ENCODE peak calls at places on chromosomes 11 and 22, in six cellular contexts. Y is HCT116, P is vagina, C is suprapubic skin, F is prostate gland, L is sigmoid colon. V is an unnamed sample.

GRCh38 chr22:33272866-33273265 is 214.7 kb upstream of the SYN3 start:
- DNase-seq in Y (no peak), P (no peak), C (no peak), F (no peak), L (no peak), V (no peak)

GRCh38 chr11:68040121-68040956 is 1.5 kb downstream of the TCIRG1 start:
- DNase-seq in Y (no peak), P (no peak), C (peak; percentile 89), F (peak; percentile 56), L (peak; percentile 88), V (peak; percentile 93)

GRCh38 chr22:38900677-38901076 is 28.7 kb upstream of the CBX6 start:
- DNase-seq in Y (no peak), P (no peak), C (no peak), F (no peak), L (no peak), V (no peak)

GRCh38 chr11:19345519-19345847 is 104.7 kb upstream of the E2F8 start:
- DNase-seq in Y (no peak), P (no peak), C (no peak), F (no peak), L (no peak), V (peak; percentile 77)

GRCh38 chr11:121035823-121036222 is 11.9 kb downstream of the TBCEL start:
- DNase-seq in Y (no peak), P (no peak), C (no peak), F (no peak), L (no peak), V (no peak)

GRCh38 chr11:85710912-85711311 is 24.9 kb upstream of the CCDC89 start:
- DNase-seq in Y (no peak), P (no peak), C (no peak), F (no peak), L (no peak), V (no peak)

GRCh38 chr11:18844753-18845367 is 53.3 kb upstream of the PTPN5 start:
- DNase-seq in Y (peak; percentile 36), P (no peak), C (no peak), F (no peak), L (no peak), V (no peak)

GRCh38 chr11:88709567-88709966 is 356.2 kb downstream of the GRM5 start:
- DNase-seq in Y (no peak), P (no peak), C (no peak), F (no peak), L (no peak), V (no peak)

GRCh38 chr11:24932110-24933000 is 435.5 kb downstream of the LUZP2 start:
- DNase-seq in Y (no peak), P (no peak), C (no peak), F (no peak), L (no peak), V (no peak)

GRCh38 chr22:44180706-44181032 is at the start of gene PARVG:
- DNase-seq in Y (no peak), P (no peak), C (no peak), F (no peak), L (no peak), V (peak; percentile 70)

GRCh38 chr22:39558950-39559349 is 11.6 kb upstream of the CACNA1I start:
- DNase-seq in Y (no peak), P (no peak), C (no peak), F (no peak), L (no peak), V (no peak)

GRCh38 chr11:66719111-66719872 is 9.7 kb downstream of the SPTBN2 start:
- DNase-seq in Y (no peak), P (no peak), C (no peak), F (no peak), L (no peak), V (no peak)

GRCh38 chr11:125517116-125517804 is 21.2 kb upstream of the FEZ1 start:
- DNase-seq in Y (no peak), P (no peak), C (no peak), F (no peak), L (no peak), V (no peak)

GRCh38 chr11:118305726-118306125 is 1.2 kb downstream of the CD3E start:
- DNase-seq in Y (no peak), P (no peak), C (no peak), F (no peak), L (no peak), V (no peak)

GRCh38 chr22:39419911-39420310 is 20.3 kb downstream of the TAB1 start:
- DNase-seq in Y (no peak), P (no peak), C (no peak), F (no peak), L (no peak), V (peak; percentile 45)

GRCh38 chr22:23115369-23115768 is 26.4 kb downstream of the RSPH14 start:
- DNase-seq in Y (no peak), P (no peak), C (no peak), F (no peak), L (no peak), V (no peak)

GRCh38 chr22:43166132-43166930 is 15.0 kb downstream of the TSPO start:
- DNase-seq in Y (no peak), P (no peak), C (no peak), F (no peak), L (no peak), V (no peak)

GRCh38 chr11:93099811-93100210 is 98.0 kb downstream of the SLC36A4 start:
- DNase-seq in Y (no peak), P (no peak), C (no peak), F (no peak), L (no peak), V (no peak)

GRCh38 chr11:33017478-33017877 is 1.8 kb downstream of the DEPDC7 start:
- DNase-seq in Y (no peak), P (no peak), C (no peak), F (no peak), L (no peak), V (no peak)

GRCh38 chr22:20779813-20780148 is 5.9 kb downstream of the SERPIND1 start:
- DNase-seq in Y (no peak), P (no peak), C (no peak), F (no peak), L (no peak), V (no peak)

GRCh38 chr11:75147875-75148263 is 3.0 kb upstream of the SLCO2B1 start:
- DNase-seq in Y (no peak), P (no peak), C (no peak), F (no peak), L (peak; percentile 74), V (no peak)

GRCh38 chr11:62599909-62600308 is 1.8 kb downstream of the MTA2 start:
- DNase-seq in Y (no peak), P (no peak), C (no peak), F (peak; percentile 61), L (no peak), V (no peak)

GRCh38 chr11:77188912-77189491 is 61.0 kb downstream of the MYO7A start:
- DNase-seq in Y (no peak), P (no peak), C (no peak), F (no peak), L (no peak), V (no peak)

GRCh38 chr11:131579932-131580387 is 209.5 kb downstream of the NTM start:
- DNase-seq in Y (no peak), P (no peak), C (no peak), F (no peak), L (no peak), V (no peak)

GRCh38 chr22:36409067-36409466 is 21.3 kb upstream of the MYH9 start:
- DNase-seq in Y (no peak), P (no peak), C (no peak), F (no peak), L (no peak), V (no peak)

GRCh38 chr11:119786431-119787073 is 57.6 kb upstream of the NECTIN1 start:
- DNase-seq in Y (no peak), P (no peak), C (no peak), F (no peak), L (no peak), V (peak; percentile 52)

DNA sequence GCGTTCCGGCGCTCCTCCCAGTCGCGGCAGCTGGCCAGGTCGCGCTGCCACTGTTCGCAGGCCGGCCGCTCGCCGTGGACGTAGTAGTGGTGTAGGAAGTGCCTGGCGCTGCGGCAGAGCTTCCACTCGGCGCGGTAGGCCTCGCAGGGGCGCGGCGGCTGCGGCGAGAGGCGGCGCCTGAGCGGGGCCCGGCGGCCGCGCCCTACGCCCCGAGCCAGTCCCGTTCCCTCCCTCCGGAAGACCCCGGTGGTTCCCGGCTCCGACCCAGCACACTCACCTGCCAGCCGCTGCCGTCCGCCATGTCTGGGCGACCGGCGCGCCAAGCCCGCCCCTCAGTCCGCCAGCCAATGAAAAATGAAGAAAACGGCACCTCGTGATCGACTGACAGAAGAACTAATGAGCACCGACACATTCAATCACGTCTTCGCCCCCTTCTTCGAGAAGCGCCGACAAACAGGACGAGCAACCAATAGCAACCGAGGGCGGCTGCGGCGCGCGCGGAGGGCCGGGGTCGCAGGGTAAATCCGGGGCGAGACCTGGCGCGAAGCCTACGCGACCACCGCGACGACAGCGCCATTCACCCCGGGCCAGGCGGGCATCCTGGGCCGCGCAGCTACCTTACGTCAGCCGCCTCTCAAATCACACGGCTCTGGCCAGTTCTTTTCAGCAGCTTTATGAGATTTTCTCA is at the start of gene C22orf39:
- DNase-seq in Y (peak; percentile 82), P (peak; percentile 96), C (peak; percentile 94), F (peak; percentile 93), L (peak; percentile 96), V (peak; percentile 95)
- TF ChIP-seq POLR2AphosphoS5 in Y (peak; percentile 81), P (peak; percentile 74), C (no peak), F (peak; percentile 92), L (peak; percentile 95), V (peak; percentile 96)

DNA sequence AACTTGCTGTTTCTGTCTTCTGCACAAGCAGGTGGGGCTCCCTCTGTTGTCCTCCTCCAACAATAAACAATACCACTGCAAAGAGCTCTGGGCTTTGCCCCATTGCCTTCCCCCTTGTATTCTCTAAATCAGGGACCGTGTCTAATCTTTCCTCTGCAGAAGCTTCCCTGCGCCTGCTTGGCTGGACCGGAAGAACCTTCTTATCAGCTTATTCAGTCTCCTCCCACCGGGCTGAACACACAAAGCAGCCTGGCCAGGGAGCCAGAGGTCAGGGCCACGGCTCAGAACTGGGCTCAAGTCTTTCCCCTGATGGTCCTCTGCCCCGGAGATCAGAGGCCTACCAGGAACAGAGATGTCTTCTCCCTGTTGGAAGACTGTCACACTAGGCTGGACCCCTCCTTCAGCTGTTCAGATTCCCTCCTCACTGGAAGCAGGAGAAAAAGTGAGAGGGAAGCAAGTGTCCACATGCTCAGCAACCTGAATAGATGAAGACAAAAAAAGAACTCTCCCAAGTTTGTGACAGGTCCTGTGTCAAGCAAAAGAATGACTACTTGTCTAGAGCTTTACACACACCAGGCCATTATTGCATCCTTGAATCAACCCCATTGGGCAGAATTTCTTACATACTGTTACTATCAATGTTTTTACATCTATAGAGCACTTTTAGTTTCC is 63.7 kb downstream of the RAB30 start:
- DNase-seq in Y (no peak), P (no peak), C (no peak), F (no peak), L (no peak), V (peak; percentile 79)
- H3K27ac ChIP-seq in Y (no peak overlapping the region), P (no peak overlapping the region), C (no peak overlapping the region), F (peak overlapping the region; percentile 12), L (peak overlapping the region; percentile 11), V (peak overlapping the region; percentile 62)

GRCh38 chr11:1864216-1864615 is 11.3 kb downstream of the LSP1 start:
- DNase-seq in Y (no peak), P (no peak), C (no peak), F (no peak), L (no peak), V (peak; percentile 80)
- TF ChIP-seq POLR2AphosphoS5 in Y (no peak), P (no peak), C (no peak), F (no peak), L (no peak), V (no peak)

DNA sequence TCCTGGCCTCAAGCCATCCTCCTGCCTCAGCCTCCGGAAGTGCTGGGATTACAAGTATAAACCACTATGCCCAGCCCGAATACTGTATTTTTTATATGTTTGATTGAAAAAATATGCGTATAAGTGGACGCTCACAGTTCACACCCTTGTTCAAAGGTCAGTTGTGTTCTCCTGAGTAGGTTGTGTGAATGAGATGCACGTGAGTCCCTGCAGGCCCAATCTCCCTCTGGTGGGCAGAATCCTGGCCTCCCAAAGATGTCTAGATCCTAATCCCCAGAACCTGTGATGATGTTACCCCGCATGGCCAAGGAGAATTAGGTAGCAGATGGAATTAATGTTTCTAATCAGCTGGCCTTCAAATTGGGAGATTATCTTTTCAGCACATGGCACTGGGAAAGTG is 41.9 kb downstream of the CTTN start:
- DNase-seq in Y (no peak), P (no peak), C (no peak), F (no peak), L (no peak), V (no peak)
- H3K27ac ChIP-seq in Y (no peak overlapping the region), P (no peak overlapping the region), C (no peak overlapping the region), F (no peak overlapping the region), L (no peak overlapping the region), V (no peak overlapping the region)

V was measured in spleen.